ENCODE peak calls at places on chromosomes 6 and 20, in six cellular contexts. C, G, W, U, H and D are unnamed samples.

GRCh38 chr6:15754035-15754705 is 91.3 kb upstream of the DTNBP1 start:
- DNase-seq in C (no peak), G (no peak), U (peak; percentile 21), W (peak; percentile 39), H (peak; percentile 59), D (peak; percentile 86)

GRCh38 chr6:13914346-13914745 is 10.4 kb upstream of the RNF182 start:
- DNase-seq in H (no peak), U (no peak), W (no peak), G (no peak), C (no peak), D (no peak)

GRCh38 chr20:2942439-2942838 is 69.2 kb downstream of the PTPRA start:
- DNase-seq in W (no peak), H (no peak), G (no peak), U (no peak), C (no peak), D (no peak)

GRCh38 chr6:83884523-83884922 is 25.0 kb downstream of the CYB5R4 start:
- DNase-seq in U (peak; percentile 84), W (peak; percentile 34), G (peak; percentile 29), H (peak; percentile 57), C (no peak), D (peak; percentile 38)

GRCh38 chr6:138795809-138796469 is at the start of gene ECT2L:
- DNase-seq in U (no peak), H (peak; percentile 92), C (no peak), G (no peak), W (peak; percentile 40), D (peak; percentile 89)

GRCh38 chr6:4398806-4399205 is 263.4 kb upstream of the ECI2 start:
- DNase-seq in C (no peak), W (no peak), G (no peak), U (no peak), H (no peak), D (no peak)

GRCh38 chr6:35687658-35688604 is 784 bp downstream of the FKBP5 start:
- DNase-seq in U (peak; percentile 71), H (peak; percentile 80), W (peak; percentile 63), C (peak; percentile 37), G (no peak), D (peak; percentile 78)

GRCh38 chr6:16033214-16033613 is 95.7 kb upstream of the MYLIP start:
- DNase-seq in U (no peak), W (no peak), H (no peak), C (no peak), G (no peak), D (no peak)

GRCh38 chr20:48332555-48332954 is 495.2 kb downstream of the PREX1 start:
- DNase-seq in H (no peak), C (no peak), G (no peak), U (no peak), W (no peak), D (no peak)

GRCh38 chr6:15132854-15133670 is 112.8 kb upstream of the JARID2 start:
- DNase-seq in H (no peak), U (no peak), G (peak; percentile 47), W (peak; percentile 99), C (no peak), D (peak; percentile 26)

GRCh38 chr20:1533059-1533458 is 24.4 kb downstream of the SIRPD start:
- DNase-seq in C (no peak), U (peak; percentile 37), W (no peak), H (peak; percentile 65), G (no peak), D (peak; percentile 38)

GRCh38 chr20:33291830-33292355 is 8.9 kb downstream of the BPIFB1 start:
- DNase-seq in C (peak; percentile 59), G (no peak), W (peak; percentile 17), H (peak; percentile 89), U (peak; percentile 50), D (peak; percentile 78)

GRCh38 chr6:32847795-32848194 is 3.9 kb upstream of the PSMB8 start:
- DNase-seq in H (no peak), C (no peak), U (no peak), G (no peak), W (no peak), D (no peak)

GRCh38 chr20:56860413-56860812 is 231.3 kb downstream of the TFAP2C start:
- DNase-seq in W (no peak), U (no peak), C (no peak), H (no peak), G (peak; percentile 14), D (no peak)

GRCh38 chr6:105519954-105520353 is 117.1 kb upstream of the PREP start:
- DNase-seq in C (no peak), W (peak; percentile 15), H (no peak), G (peak; percentile 45), U (no peak), D (no peak)

GRCh38 chr20:23205221-23205620 is 119.1 kb upstream of the CD93 start:
- DNase-seq in H (peak; percentile 50), G (no peak), C (no peak), W (no peak), U (no peak), D (no peak)

GRCh38 chr6:16432075-16433032 is 194.0 kb downstream of the GMPR start:
- DNase-seq in H (no peak), C (no peak), U (no peak), W (no peak), G (no peak), D (no peak)

GRCh38 chr20:47576516-47577033 is 74.9 kb downstream of the NCOA3 start:
- DNase-seq in W (peak; percentile 78), G (no peak), U (peak; percentile 60), C (no peak), H (peak; percentile 54), D (peak; percentile 57)